ENCODE peak calls at places on chromosomes 12 and 14, in eight cellular contexts. J is HepG2, U is heart right ventricle, O is lower lobe of right lung, Q is uterus, H is fibroblast of lung, T is esophagus squamous epithelium, G is PC-3. V is an unnamed sample.

GRCh38 chr14:91399868-91400640 is 17.6 kb downstream of the CCDC88C start:
- DNase-seq in Q (no peak), J (no peak), H (no peak), U (no peak), G (no peak), T (no peak), O (no peak), V (no peak)

GRCh38 chr12:124548854-124549378 is 18.5 kb downstream of the NCOR2 start:
- DNase-seq in G (no peak), H (peak; percentile 48), Q (peak; percentile 69), J (no peak), T (no peak), O (peak; percentile 62), U (no peak), V (peak; percentile 49)

GRCh38 chr12:47739959-47740358 is 14.7 kb upstream of the ENDOU start:
- DNase-seq in U (peak; percentile 66), H (no peak), T (no peak), J (peak; percentile 15), Q (no peak), O (no peak), G (no peak), V (peak; percentile 67)

GRCh38 chr14:69951935-69952334 is 72.7 kb downstream of the SMOC1 start:
- DNase-seq in T (no peak), Q (no peak), H (no peak), J (no peak), O (no peak), G (no peak), U (no peak), V (no peak)

GRCh38 chr12:49345840-49346658 is 639 bp upstream of the DNAJC22 start:
- DNase-seq in T (no peak), H (no peak), U (no peak), G (no peak), O (no peak), J (no peak), Q (no peak), V (no peak)

GRCh38 chr12:110846615-110847566 is at the start of gene CCDC63:
- DNase-seq in G (peak; percentile 62), H (peak; percentile 41), U (peak; percentile 71), T (no peak), J (peak; percentile 14), O (peak; percentile 63), Q (peak; percentile 17), V (peak; percentile 61)

GRCh38 chr12:95623554-95624170 is 72.4 kb upstream of the USP44 start:
- DNase-seq in J (peak; percentile 73), G (peak; percentile 89), H (peak; percentile 86), T (no peak), U (peak; percentile 69), Q (no peak), O (peak; percentile 83), V (peak; percentile 83)

GRCh38 chr14:59103396-59103795 is 85.1 kb upstream of the DAAM1 start:
- DNase-seq in Q (no peak), O (no peak), H (peak; percentile 56), U (no peak), T (no peak), G (no peak), J (no peak), V (no peak)

GRCh38 chr12:104280111-104280510 is 23.4 kb upstream of the EID3 start:
- DNase-seq in H (no peak), O (no peak), U (no peak), Q (no peak), G (peak; percentile 42), T (no peak), J (no peak), V (no peak)

GRCh38 chr14:71620401-71620800 is 311.8 kb upstream of the RGS6 start:
- DNase-seq in T (no peak), O (no peak), Q (no peak), H (no peak), G (peak; percentile 80), J (no peak), U (no peak), V (no peak)

GRCh38 chr12:75862692-75863471 is 168.7 kb downstream of the PHLDA1 start:
- DNase-seq in J (peak; percentile 28), Q (no peak), T (no peak), U (no peak), G (peak; percentile 97), O (no peak), H (peak; percentile 70), V (no peak)

GRCh38 chr12:124527861-124528561 is 39.4 kb downstream of the NCOR2 start:
- DNase-seq in H (no peak), O (no peak), Q (no peak), G (no peak), U (no peak), J (no peak), T (no peak), V (peak; percentile 56)

GRCh38 chr14:74552623-74553022 is 59.1 kb downstream of the ISCA2 start:
- DNase-seq in U (peak; percentile 79), Q (peak; percentile 48), G (no peak), H (peak; percentile 71), O (peak; percentile 71), T (no peak), J (no peak), V (peak; percentile 88)

GRCh38 chr14:102891111-102891510 is 31.4 kb upstream of the AMN start:
- DNase-seq in H (no peak), U (no peak), Q (no peak), J (no peak), O (no peak), G (no peak), T (no peak), V (no peak)

GRCh38 chr12:30400349-30400748 is 295.3 kb downstream of the IPO8 start:
- DNase-seq in O (no peak), T (no peak), G (no peak), U (no peak), H (no peak), Q (no peak), J (no peak), V (no peak)

GRCh38 chr12:30391766-30392366 is 303.8 kb downstream of the IPO8 start:
- DNase-seq in U (no peak), O (no peak), Q (no peak), H (no peak), G (no peak), J (no peak), T (no peak), V (no peak)

GRCh38 chr12:30399859-30400258 is 295.8 kb downstream of the IPO8 start:
- DNase-seq in Q (no peak), U (no peak), G (no peak), T (no peak), H (no peak), J (no peak), O (no peak), V (no peak)

GRCh38 chr12:30395190-30395589 is 300.5 kb downstream of the IPO8 start:
- DNase-seq in G (no peak), Q (no peak), O (no peak), H (no peak), J (no peak), U (no peak), T (no peak), V (no peak)

DNA sequence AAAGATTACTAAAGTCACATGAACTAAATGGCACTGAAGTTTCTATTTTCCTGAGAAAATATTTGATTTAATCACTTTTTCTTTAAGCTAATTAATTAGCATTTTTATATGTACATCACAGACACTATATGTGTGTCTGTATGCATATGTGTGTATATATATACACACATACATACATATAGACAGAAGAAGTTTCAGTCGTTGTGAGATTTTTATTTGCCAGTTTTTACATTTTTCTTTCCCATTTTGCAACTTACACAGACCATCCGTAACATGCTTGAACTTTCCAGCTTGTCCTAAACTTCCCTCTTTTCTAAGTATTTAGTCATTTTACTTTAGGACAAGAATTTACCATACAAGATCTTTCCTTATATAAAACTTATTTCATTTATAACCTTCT is 299.1 kb downstream of the IPO8 start:
- DNase-seq in O (no peak), H (no peak), Q (no peak), U (no peak), T (no peak), G (no peak), J (no peak), V (no peak)
- H3K9me3 ChIP-seq in O (peaks cover 4% of the 10 kb centered on the region), H (no peaks in the 10 kb centered on the region), Q (no peaks in the 10 kb centered on the region), U (peaks cover 14% of the 10 kb centered on the region), T (no peaks in the 10 kb centered on the region), G (peaks cover 11% of the 10 kb centered on the region), J (peaks cover 80% of the 10 kb centered on the region), V (peaks cover 22% of the 10 kb centered on the region)

GRCh38 chr14:38207342-38207741 is 362 bp upstream of the SSTR1 start:
- DNase-seq in U (no peak), J (no peak), Q (no peak), T (no peak), H (no peak), G (no peak), O (no peak), V (no peak)
- H3K4me3 ChIP-seq in U (peak overlapping the region; percentile 55), J (no peak overlapping the region), Q (no peak overlapping the region), T (no peak overlapping the region), H (peak overlapping the region; percentile 61), G (peak overlapping the region; percentile 62), O (peak overlapping the region; percentile 52), V (peak overlapping the region; percentile 60)

GRCh38 chr14:78195431-78195830 is 25.3 kb downstream of the NRXN3 start:
- DNase-seq in J (no peak), U (no peak), H (no peak), G (no peak), T (no peak), Q (no peak), O (no peak), V (no peak)
- H3K9me3 ChIP-seq in J (no peaks in the 10 kb centered on the region), U (no peaks in the 10 kb centered on the region), H (no peaks in the 10 kb centered on the region), G (no peaks in the 10 kb centered on the region), T (no peaks in the 10 kb centered on the region), Q (no peaks in the 10 kb centered on the region), O (no peaks in the 10 kb centered on the region), V (no peaks in the 10 kb centered on the region)

DNA sequence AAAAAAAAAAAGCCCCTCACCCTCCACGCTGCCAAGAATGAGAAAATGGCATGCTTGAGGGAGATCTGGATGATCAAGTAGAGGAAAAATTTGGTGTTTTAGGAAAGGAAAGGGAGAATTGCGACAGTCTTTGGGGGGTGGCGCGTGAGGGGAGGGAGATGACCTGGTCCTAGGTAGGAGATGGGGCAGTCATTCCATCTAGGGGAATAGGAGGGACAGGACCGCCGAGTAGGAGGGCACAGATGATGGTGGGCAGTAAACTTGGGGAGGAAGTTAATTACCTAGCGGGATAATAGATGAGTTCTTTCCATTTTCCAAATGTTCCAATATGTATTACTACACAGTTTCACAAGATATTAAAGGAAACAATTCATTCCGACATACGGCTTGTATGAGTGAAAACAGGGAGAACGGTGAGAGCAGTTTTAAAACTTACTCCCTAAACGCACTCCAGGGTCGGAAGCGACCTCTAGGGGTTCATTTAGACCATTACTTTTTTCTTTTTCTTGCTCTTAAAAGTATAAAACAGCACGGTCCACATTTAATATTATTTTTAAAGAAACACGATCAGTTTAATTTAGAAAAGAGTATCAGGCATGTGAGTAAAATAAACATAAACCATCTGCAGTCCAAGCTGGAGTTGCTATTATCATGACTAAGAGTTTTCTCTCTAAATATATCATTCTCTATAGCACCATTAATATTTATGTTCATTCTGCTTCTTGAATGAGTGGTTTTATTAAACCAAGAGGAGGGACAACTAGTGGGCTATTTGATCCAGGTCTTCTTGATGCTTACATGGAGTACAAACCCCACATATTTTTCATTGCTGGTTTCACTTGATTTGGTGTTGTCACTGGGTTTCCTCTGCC is 3.0 kb upstream of the FNTB start:
- DNase-seq in G (peak; percentile 73), T (no peak), H (peak; percentile 69), J (peak; percentile 45), Q (no peak), U (no peak), O (no peak), V (no peak)
- H3K4me3 ChIP-seq in G (peak overlapping the region; percentile 62), T (no peak overlapping the region), H (peak overlapping the region; percentile 16), J (no peak overlapping the region), Q (no peak overlapping the region), U (no peak overlapping the region), O (no peak overlapping the region), V (no peak overlapping the region)

GRCh38 chr14:105602799-105603763 is 76.7 kb downstream of the TMEM121 start:
- DNase-seq in O (no peak), U (no peak), Q (no peak), H (no peak), J (no peak), T (no peak), G (no peak), V (no peak)
- H3K9me3 ChIP-seq in O (no peaks in the 10 kb centered on the region), U (no peaks in the 10 kb centered on the region), Q (no peaks in the 10 kb centered on the region), H (no peaks in the 10 kb centered on the region), J (no peaks in the 10 kb centered on the region), T (no peaks in the 10 kb centered on the region), G (no peaks in the 10 kb centered on the region), V (no peaks in the 10 kb centered on the region)